ENCODE peak calls at places on chromosomes 2 and 18, in seven cellular contexts. H is neural crest cell; L is germinal center; U is GM23338; Y is foreskin fibroblast; I is nephron progenitor cell; F is activated CD4-positive, alpha-beta T cell treated with anti-CD3 and anti-CD28 coated beads for 4 hours. R is an unnamed sample.

GRCh38 chr2:18924905-18925691 is 335.7 kb upstream of the NT5C1B start:
- DNase-seq in I (no peak), L (no peak), H (no peak), F (no peak), U (no peak), Y (peak), R (peak)

GRCh38 chr18:8337216-8337615 is 272.0 kb upstream of the RAB12 start:
- DNase-seq in L (no peak), I (no peak), H (no peak), U (no peak), Y (no peak), F (no peak), R (no peak)

GRCh38 chr2:181203916-181204315 is 223.5 kb downstream of the UBE2E3 start:
- DNase-seq in U (no peak), L (no peak), F (no peak), Y (peak), I (no peak), H (no peak), R (peak)

GRCh38 chr2:153416071-153416470 is 62.5 kb downstream of the RPRM start:
- DNase-seq in I (no peak), U (no peak), L (no peak), F (no peak), H (no peak), Y (no peak), R (no peak)

GRCh38 chr2:106332054-106332453 is 136.2 kb downstream of the RGPD3 start:
- DNase-seq in I (no peak), U (no peak), L (no peak), H (no peak), Y (no peak), F (no peak), R (no peak)

GRCh38 chr2:38665854-38666577 is at the start of gene GALM:
- DNase-seq in H (peak), U (peak), I (peak), F (no peak), L (peak), Y (peak), R (peak)

GRCh38 chr2:227004482-227004881 is 159.5 kb downstream of the COL4A4 start:
- DNase-seq in I (no peak), H (no peak), F (no peak), U (no peak), Y (no peak), L (no peak), R (no peak)

GRCh38 chr2:3313845-3314375 is 63.7 kb downstream of the EIPR1 start:
- DNase-seq in L (no peak), F (no peak), Y (peak), H (no peak), U (no peak), I (peak), R (no peak)

GRCh38 chr2:239726091-239726591 is 299.0 kb downstream of the NDUFA10 start:
- DNase-seq in F (no peak), H (no peak), U (no peak), I (no peak), Y (no peak), L (no peak), R (no peak)

GRCh38 chr2:142757111-142757510 is 120.4 kb upstream of the KYNU start:
- DNase-seq in U (no peak), H (no peak), L (no peak), I (no peak), Y (no peak), F (no peak), R (no peak)

GRCh38 chr2:220276736-220277444 is 649.5 kb downstream of the SLC4A3 start:
- DNase-seq in U (no peak), F (no peak), Y (no peak), H (no peak), L (no peak), I (no peak), R (peak)

GRCh38 chr18:35022430-35023001 is 18.7 kb upstream of the MAPRE2 start:
- DNase-seq in L (no peak), F (no peak), H (no peak), I (no peak), U (no peak), Y (no peak), R (no peak)

GRCh38 chr18:13006731-13007550 is 15.8 kb downstream of the CEP192 start:
- DNase-seq in L (no peak), F (no peak), H (no peak), Y (peak), I (no peak), U (no peak), R (no peak)

GRCh38 chr2:76953733-76954347 is 568.3 kb downstream of the LRRTM4 start:
- DNase-seq in L (no peak), H (peak), Y (no peak), U (peak), F (no peak), I (peak), R (peak)

GRCh38 chr2:99336780-99337163 is 417 bp upstream of the EIF5B start:
- DNase-seq in Y (no peak), U (no peak), L (peak), I (no peak), F (no peak), H (no peak), R (no peak)

GRCh38 chr2:212548459-212548815 is 9.8 kb upstream of the ERBB4 start:
- DNase-seq in I (no peak), H (peak), F (no peak), U (peak), L (no peak), Y (no peak), R (peak)

GRCh38 chr2:66571873-66572272 is 136.9 kb downstream of the MEIS1 start:
- DNase-seq in I (no peak), L (no peak), H (no peak), F (no peak), U (no peak), Y (no peak), R (peak)

GRCh38 chr2:159078443-159078842 is 110.0 kb downstream of the TANC1 start:
- DNase-seq in L (no peak), Y (no peak), U (no peak), I (no peak), F (no peak), H (no peak), R (no peak)

GRCh38 chr2:161166538-161167409 is 6.5 kb downstream of the TANK start:
- DNase-seq in L (no peak), Y (no peak), F (peak), H (no peak), I (no peak), U (no peak), R (no peak)

GRCh38 chr2:3703741-3704355 is 473 bp downstream of the DCDC2C start:
- DNase-seq in U (peak), L (no peak), H (no peak), F (no peak), Y (no peak), I (no peak), R (no peak)

GRCh38 chr18:72541871-72542690 is 2.1 kb downstream of the CBLN2 start:
- DNase-seq in U (peak), I (peak), L (peak), H (peak), F (no peak), Y (no peak), R (no peak)

GRCh38 chr18:12879840-12880531 is 4.1 kb downstream of the PTPN2 start:
- DNase-seq in I (no peak), L (peak), H (no peak), F (no peak), U (peak), Y (no peak), R (no peak)

GRCh38 chr18:23619388-23619873 is 33.1 kb upstream of the NPC1 start:
- DNase-seq in F (no peak), L (no peak), Y (no peak), H (no peak), U (peak), I (peak), R (peak)